ENCODE peak calls at places on chromosome 15, in five cellular contexts. Z is CD4-positive, alpha-beta memory T cell; J is IMR-90; A is stomach; M is psoas muscle. G is an unnamed sample. For H3K27me3, the result is how much of the 10 kb centered on the place peaks cover.

GRCh38 chr15:73985101-73985873 is 6.8 kb downstream of the STOML1 start:
- DNase-seq in J (peak), Z (no peak), A (no peak), M (no peak), G (no peak)

GRCh38 chr15:64930778-64931240 is 19.1 kb downstream of the ANKDD1A start:
- DNase-seq in A (no peak), M (no peak), Z (no peak), J (peak), G (no peak)

GRCh38 chr15:71221417-71221816 is 106.1 kb downstream of the THSD4 start:
- DNase-seq in M (no peak), J (no peak), A (no peak), Z (no peak), G (no peak)

GRCh38 chr15:75201609-75202250 is at the start of gene C15orf39:
- DNase-seq in A (peak), J (peak), Z (peak), M (peak), G (peak)

GRCh38 chr15:68700395-68701123 is 120.1 kb downstream of the ANP32A start:
- DNase-seq in M (peak), A (no peak), J (peak), Z (no peak), G (no peak)

GRCh38 chr15:27017168-27017809 is 46.3 kb downstream of the GABRG3 start:
- DNase-seq in J (peak), A (peak), M (no peak), Z (no peak), G (peak)

GRCh38 chr15:25022233-25022632 is 67.4 kb downstream of the SNRPN start:
- DNase-seq in Z (no peak), A (no peak), J (peak), M (no peak), G (no peak)

GRCh38 chr15:46450810-46451182 is 816.0 kb downstream of the SQOR start:
- DNase-seq in A (no peak), J (no peak), Z (no peak), M (no peak), G (no peak)

GRCh38 chr15:96053039-96054021 is 277.2 kb upstream of the NR2F2 start:
- DNase-seq in Z (no peak), M (peak), J (no peak), A (peak), G (peak)

GRCh38 chr15:33586791-33587697 is 276.3 kb downstream of the RYR3 start:
- DNase-seq in M (no peak), Z (no peak), J (no peak), A (no peak), G (no peak)

GRCh38 chr15:58574612-58575011 is 142.8 kb downstream of the LIPC start:
- DNase-seq in J (no peak), Z (no peak), M (no peak), A (no peak), G (no peak)

GRCh38 chr15:78564743-78565096 is 600 bp upstream of the CHRNA5 start:
- DNase-seq in M (no peak), A (no peak), J (no peak), Z (no peak), G (no peak)

GRCh38 chr15:94119923-94120775 is 111.2 kb upstream of the MCTP2 start:
- DNase-seq in A (peak), J (peak), Z (peak), M (peak), G (peak)

GRCh38 chr15:31856581-31856980 is 173.7 kb upstream of the CHRNA7 start:
- DNase-seq in M (no peak), A (no peak), Z (no peak), J (no peak), G (no peak)

GRCh38 chr15:64902863-64903262 is 8.8 kb upstream of the ANKDD1A start:
- DNase-seq in A (no peak), M (no peak), Z (no peak), J (no peak), G (no peak)

GRCh38 chr15:63715818-63716217 is 117.9 kb downstream of the HERC1 start:
- DNase-seq in Z (no peak), M (no peak), A (no peak), J (no peak), G (no peak)

GRCh38 chr15:72184165-72184811 is 13.3 kb downstream of the GRAMD2A start:
- DNase-seq in Z (no peak), J (no peak), A (peak), M (peak), G (no peak)

GRCh38 chr15:75069301-75069925 is 46.0 kb downstream of the PPCDC start:
- DNase-seq in M (no peak), A (no peak), Z (no peak), J (no peak), G (no peak)

GRCh38 chr15:62889734-62890505 is 152.6 kb upstream of the TPM1 start:
- DNase-seq in M (peak), A (no peak), Z (no peak), J (peak), G (no peak)

GRCh38 chr15:71282086-71282485 is 166.8 kb downstream of the THSD4 start:
- DNase-seq in A (no peak), Z (no peak), J (peak), M (no peak), G (no peak)

GRCh38 chr15:60009581-60010379 is 5.7 kb downstream of the FOXB1 start:
- DNase-seq in J (no peak), M (no peak), Z (no peak), A (no peak), G (no peak)
- H3K27me3 ChIP-seq in J (under half), M (under half), Z (half or more), A (under half), G (under half)

DNA sequence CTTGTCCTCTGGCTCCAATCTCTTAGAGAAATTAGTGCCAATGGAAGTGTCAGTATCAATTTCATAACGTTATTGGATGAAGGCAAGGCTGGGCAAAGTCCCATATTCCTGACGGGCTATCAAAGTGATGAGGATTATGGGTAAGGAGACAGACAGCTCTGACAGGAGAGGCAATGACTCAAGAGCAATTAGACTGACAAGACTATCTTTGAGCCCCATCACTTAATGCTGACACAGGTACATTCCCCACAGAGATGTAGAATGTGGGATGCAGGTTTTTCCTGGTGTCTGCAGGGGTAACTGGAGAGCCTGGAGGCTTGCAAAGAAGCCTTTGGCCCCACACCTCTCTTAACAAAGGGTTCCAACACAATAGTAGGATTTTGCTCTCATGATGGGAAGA is 208.3 kb downstream of the NTRK3 start:
- DNase-seq in A (no peak), Z (no peak), M (no peak), J (no peak), G (no peak)
- H3K27me3 ChIP-seq in A (under half), Z (under half), M (under half), J (under half), G (under half)

DNA sequence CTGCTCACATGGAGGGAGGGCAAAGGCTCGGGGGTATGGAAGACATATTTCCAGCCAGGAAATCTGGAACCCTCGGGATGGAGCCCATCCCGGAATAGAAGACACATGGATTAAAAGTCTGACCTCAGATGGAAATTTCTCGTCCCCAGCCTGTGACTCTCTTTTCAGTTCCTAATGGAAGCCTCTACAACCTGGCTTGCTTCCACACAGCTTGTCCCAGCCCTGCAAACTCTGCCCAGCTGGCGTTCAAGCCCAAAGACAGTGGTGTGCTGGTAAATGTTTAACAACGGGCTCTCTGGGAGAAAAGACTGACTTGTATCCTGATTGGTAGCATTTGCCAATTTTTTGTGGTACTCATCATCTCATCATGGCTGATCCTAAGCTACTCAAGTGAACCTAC is 35.6 kb upstream of the TLE3 start:
- DNase-seq in J (no peak), M (no peak), A (peak), Z (no peak), G (peak)
- H3K27me3 ChIP-seq in J (half or more), M (under half), A (under half), Z (under half), G (under half)

DNA sequence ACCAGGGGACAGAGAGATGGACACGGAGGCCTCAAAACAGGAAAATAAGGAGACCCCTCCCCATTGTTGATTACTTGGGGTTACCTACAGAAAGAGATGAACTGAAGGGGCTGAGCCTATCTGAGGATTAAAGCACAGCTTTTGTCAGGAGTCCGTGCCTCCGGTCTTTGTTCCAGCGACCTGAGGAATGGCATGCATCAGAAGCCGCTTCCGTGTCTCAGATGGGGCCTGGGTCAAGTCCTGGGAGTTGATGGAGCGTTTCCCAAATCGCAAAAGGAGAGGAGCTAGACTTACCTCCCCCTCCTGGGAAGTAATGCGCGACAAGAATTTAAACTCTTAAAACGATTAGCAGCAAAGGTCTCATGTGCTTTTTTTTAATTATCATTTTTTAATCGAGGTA is 1.0 kb upstream of the ALDH1A3 start:
- DNase-seq in A (no peak), M (no peak), J (no peak), Z (no peak), G (no peak)
- H3K27me3 ChIP-seq in A (under half), M (under half), J (half or more), Z (under half), G (under half)

GRCh38 chr15:89999676-90000174 is 1.4 kb upstream of the ZNF710 start:
- DNase-seq in M (peak), Z (no peak), J (peak), A (no peak), G (peak)
- H3K27me3 ChIP-seq in M (under half), Z (under half), J (under half), A (under half), G (under half)